ENCODE peak calls at places on chromosomes 6 and 20, in four cellular contexts. O, L, Z and S are unnamed samples.

GRCh38 chr6:134458857-134459657 is 141.1 kb upstream of the SGK1 start:
- DNase-seq in O (no peak), L (no peak), Z (no peak), S (no peak)

GRCh38 chr6:2028457-2029038 is 216.9 kb downstream of the GMDS start:
- DNase-seq in Z (no peak), O (no peak), L (no peak), S (no peak)

GRCh38 chr6:24752503-24752902 is 22.2 kb upstream of the GMNN start:
- DNase-seq in Z (no peak), O (no peak), L (no peak), S (no peak)

GRCh38 chr6:145848555-145848954 is 34.0 kb upstream of the FBXO30 start:
- DNase-seq in L (no peak), O (no peak), Z (no peak), S (no peak)

GRCh38 chr6:35739645-35740517 is 3.0 kb downstream of the ARMC12 start:
- DNase-seq in L (no peak), Z (no peak), O (no peak), S (no peak)

GRCh38 chr20:58907481-58908137 is 55.1 kb downstream of the GNAS start:
- DNase-seq in L (peak; percentile 87), Z (peak; percentile 100), O (peak; percentile 86), S (peak; percentile 78)

GRCh38 chr6:154247119-154247814 is 109.3 kb downstream of the IPCEF1 start:
- DNase-seq in L (no peak), O (no peak), Z (no peak), S (peak; percentile 26)

GRCh38 chr20:58528412-58528811 is 13.2 kb upstream of the APCDD1L start:
- DNase-seq in O (no peak), Z (no peak), L (no peak), S (no peak)

GRCh38 chr20:36004045-36004444 is 35.7 kb downstream of the CNBD2 start:
- DNase-seq in Z (no peak), L (no peak), O (no peak), S (peak; percentile 68)

GRCh38 chr6:37559060-37559459 is 59.4 kb upstream of the CCDC167 start:
- DNase-seq in L (no peak), Z (no peak), O (no peak), S (no peak)
- H3K36me3 ChIP-seq in L (no peaks in the 10 kb centered on the region), Z (no peaks in the 10 kb centered on the region), O (no peaks in the 10 kb centered on the region), S (no peaks in the 10 kb centered on the region)

GRCh38 chr6:90285611-90286381 is 10.8 kb downstream of the BACH2 start:
- DNase-seq in L (peak; percentile 81), Z (peak; percentile 96), O (peak; percentile 57), S (peak; percentile 83)

GRCh38 chr6:90288404-90288803 is 8.2 kb downstream of the BACH2 start:
- DNase-seq in O (no peak), L (no peak), Z (peak; percentile 49), S (no peak)

GRCh38 chr6:90284236-90284744 is 12.4 kb downstream of the BACH2 start:
- DNase-seq in O (no peak), Z (peak; percentile 92), L (no peak), S (peak; percentile 88)

GRCh38 chr6:90286884-90287488 is 9.7 kb downstream of the BACH2 start:
- DNase-seq in L (no peak), Z (peak; percentile 44), O (no peak), S (peak; percentile 54)

DNA sequence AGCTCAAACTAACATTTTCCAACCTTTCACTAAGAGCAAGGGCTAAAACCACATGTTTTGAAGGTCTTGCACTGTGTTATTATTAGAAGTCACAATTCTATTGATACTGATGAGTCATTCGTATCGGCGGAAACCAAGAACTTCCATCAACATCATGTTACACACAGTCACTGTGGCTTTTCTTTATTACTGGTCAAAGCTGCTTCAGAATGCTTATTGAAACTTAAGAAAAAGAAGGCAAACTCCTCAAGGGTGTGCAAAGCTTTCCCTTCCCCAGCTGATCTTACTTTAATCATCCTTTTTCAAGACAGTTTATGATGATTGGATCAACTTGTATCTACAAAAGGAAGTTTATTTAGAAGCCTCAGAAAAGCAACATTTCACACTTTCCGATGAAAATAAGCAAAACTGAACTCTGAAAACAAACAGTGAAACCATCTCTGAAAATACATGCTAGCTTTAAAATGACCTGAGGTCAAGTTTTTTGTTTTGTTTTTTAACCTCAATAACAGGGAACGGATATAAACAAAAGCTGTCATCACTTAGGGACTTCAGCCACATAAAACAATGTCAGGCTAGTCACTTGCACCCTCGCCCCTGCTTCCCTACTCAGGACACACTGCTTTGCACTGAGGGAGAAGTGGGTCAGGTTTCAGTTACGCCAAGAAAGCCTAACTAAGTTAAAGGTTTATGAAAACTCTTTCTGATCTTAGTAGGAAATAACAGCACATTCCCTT is 11.7 kb downstream of the BACH2 start:
- DNase-seq in Z (peak; percentile 72), O (no peak), L (no peak), S (peak; percentile 74)
- H3K4me3 ChIP-seq in Z (peak overlapping the region; percentile 29), O (peak overlapping the region; percentile 6), L (peak overlapping the region; percentile 28), S (no peak overlapping the region)

DNA sequence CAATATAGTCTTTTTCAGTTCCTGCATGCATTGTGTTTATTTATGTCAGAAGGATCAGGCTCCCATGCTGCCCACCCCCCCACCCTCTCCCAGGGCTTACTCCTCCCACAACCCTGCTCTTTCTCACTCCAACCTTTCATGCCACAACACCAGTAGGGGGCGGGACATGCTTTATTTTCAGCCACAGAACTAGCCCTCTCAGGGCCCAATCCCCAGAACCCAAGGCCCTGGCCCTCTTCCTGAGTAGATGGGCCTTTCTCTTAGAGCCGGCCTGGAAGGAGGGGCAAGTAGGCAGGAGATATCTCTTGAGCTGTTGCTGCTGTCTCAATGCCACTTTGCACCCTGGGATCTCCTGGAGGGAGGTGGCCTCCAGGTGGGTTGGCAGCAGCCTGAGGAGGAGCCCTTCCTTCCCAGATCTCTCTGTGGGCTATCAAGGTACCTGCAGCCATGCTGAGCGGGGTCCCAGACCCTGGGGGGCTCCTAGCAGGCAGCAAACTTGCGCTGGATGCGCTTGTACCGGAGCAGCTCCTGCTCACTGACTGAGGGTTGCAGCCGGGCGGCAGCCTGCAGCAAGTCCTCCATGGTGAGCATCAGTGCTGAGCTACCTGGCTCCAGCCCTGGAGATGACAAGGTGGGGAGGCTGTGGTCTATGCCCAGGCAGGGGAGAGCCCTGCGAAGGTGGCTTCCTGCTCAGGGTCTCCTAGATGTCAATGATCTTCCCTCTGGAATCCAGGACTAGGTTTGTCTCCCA is 3.5 kb downstream of the GNMT start:
- DNase-seq in L (no peak), Z (peak; percentile 49), O (no peak), S (peak; percentile 33)
- H3K36me3 ChIP-seq in L (peaks cover 53% of the 10 kb centered on the region), Z (peaks cover 5% of the 10 kb centered on the region), O (no peaks in the 10 kb centered on the region), S (peaks cover 27% of the 10 kb centered on the region)

GRCh38 chr6:26403888-26404287 is 1.8 kb downstream of the BTN3A1 start:
- DNase-seq in Z (no peak), L (no peak), O (no peak), S (no peak)
- H3K4me3 ChIP-seq in Z (no peak overlapping the region), L (peak overlapping the region; percentile 19), O (no peak overlapping the region), S (no peak overlapping the region)

GRCh38 chr6:161088676-161089328 is 97.2 kb downstream of the MAP3K4 start:
- DNase-seq in O (no peak), L (no peak), Z (peak; percentile 28), S (no peak)
- H3K36me3 ChIP-seq in O (no peaks in the 10 kb centered on the region), L (peaks cover 92% of the 10 kb centered on the region), Z (peaks cover 2% of the 10 kb centered on the region), S (peaks cover 10% of the 10 kb centered on the region)